ENCODE peak calls at places on chromosomes 3 and 15, in nine cellular contexts. X is CD8-positive, alpha-beta memory T cell; B is stomach; O is tibial nerve; G is MM.1S; H is astrocyte; R is A673; J is GM23248; U is aorta. M is an unnamed sample.

GRCh38 chr3:11120091-11120845 is 34.0 kb upstream of the HRH1 start:
- DNase-seq in X (no peak), B (no peak), O (no peak), G (no peak), H (peak), R (no peak), J (no peak), U (peak), M (no peak)

GRCh38 chr3:12959838-12960378 is 113.3 kb downstream of the IQSEC1 start:
- DNase-seq in X (no peak), B (no peak), O (no peak), G (no peak), H (no peak), R (no peak), J (no peak), U (no peak), M (no peak)

GRCh38 chr3:133930341-133930933 is 34.8 kb upstream of the RAB6B start:
- DNase-seq in X (no peak), B (no peak), O (no peak), G (peak), H (peak), R (peak), J (peak), U (no peak), M (peak)

GRCh38 chr3:33355611-33356010 is 78.4 kb downstream of the FBXL2 start:
- DNase-seq in X (no peak), B (no peak), O (no peak), G (no peak), H (peak), R (peak), J (peak), U (no peak), M (peak)

GRCh38 chr3:25508901-25509300 is 80.8 kb downstream of the RARB start:
- DNase-seq in X (no peak), B (no peak), O (no peak), G (no peak), H (peak), R (peak), J (peak), U (no peak), M (peak)

GRCh38 chr15:75723847-75724660 is 11.4 kb upstream of the CSPG4 start:
- DNase-seq in X (peak), B (peak), O (peak), G (peak), H (peak), R (peak), J (peak), U (peak), M (peak)

GRCh38 chr3:65597952-65598413 is 440.7 kb downstream of the MAGI1 start:
- DNase-seq in X (no peak), B (no peak), O (no peak), G (no peak), H (no peak), R (no peak), J (peak), U (no peak), M (no peak)

GRCh38 chr3:102081587-102082289 is 232.4 kb downstream of the NFKBIZ start:
- DNase-seq in X (no peak), B (no peak), O (no peak), G (no peak), H (no peak), R (peak), J (no peak), U (no peak), M (no peak)

GRCh38 chr15:90037961-90038633 is 37.0 kb downstream of the ZNF710 start:
- DNase-seq in X (peak), B (no peak), O (no peak), G (peak), H (peak), R (no peak), J (peak), U (no peak), M (peak)

GRCh38 chr15:76517910-76518309 is 181.3 kb downstream of the ISL2 start:
- DNase-seq in X (no peak), B (no peak), O (no peak), G (no peak), H (no peak), R (peak), J (no peak), U (no peak), M (no peak)

GRCh38 chr3:19717736-19718135 is 216.3 kb downstream of the EFHB start:
- DNase-seq in X (no peak), B (no peak), O (no peak), G (no peak), H (no peak), R (no peak), J (no peak), U (no peak), M (no peak)

GRCh38 chr3:155352900-155353490 is 59.5 kb upstream of the STRIT1 start:
- DNase-seq in X (no peak), B (no peak), O (no peak), G (peak), H (peak), R (peak), J (peak), U (no peak), M (no peak)

GRCh38 chr3:107117922-107118576 is 259.2 kb upstream of the CCDC54 start:
- DNase-seq in X (no peak), B (no peak), O (peak), G (peak), H (peak), R (peak), J (peak), U (no peak), M (peak)

GRCh38 chr15:81749667-81750360 is 296.0 kb downstream of the MEX3B start:
- DNase-seq in X (no peak), B (no peak), O (no peak), G (no peak), H (no peak), R (no peak), J (no peak), U (no peak), M (no peak)

GRCh38 chr15:81754078-81754477 is 291.7 kb downstream of the MEX3B start:
- DNase-seq in X (no peak), B (no peak), O (no peak), G (no peak), H (no peak), R (no peak), J (no peak), U (no peak), M (no peak)

GRCh38 chr15:81751321-81751720 is 294.5 kb downstream of the MEX3B start:
- DNase-seq in X (no peak), B (no peak), O (no peak), G (no peak), H (no peak), R (no peak), J (no peak), U (no peak), M (no peak)

GRCh38 chr15:81752149-81752942 is 293.5 kb downstream of the MEX3B start:
- DNase-seq in X (no peak), B (peak), O (peak), G (peak), H (no peak), R (peak), J (peak), U (peak), M (peak)

DNA sequence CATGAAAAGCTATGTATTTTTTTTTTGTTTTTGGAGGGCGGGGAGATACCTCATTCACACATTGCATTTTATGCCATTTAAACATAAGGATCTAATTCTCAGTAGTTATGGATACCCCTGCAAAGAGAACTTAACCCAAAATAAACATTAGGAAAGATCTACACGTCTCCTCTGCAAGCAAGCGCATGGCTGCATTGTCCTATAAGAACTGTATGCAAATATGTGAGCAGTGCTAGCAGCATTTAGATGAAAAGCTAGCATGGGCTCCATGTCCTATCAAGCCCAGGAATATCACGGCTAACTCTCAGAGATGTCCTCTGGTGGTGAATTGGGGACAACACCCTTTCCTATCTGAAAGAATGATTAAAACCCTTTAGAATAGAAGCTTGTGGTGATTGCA is 292.8 kb downstream of the MEX3B start:
- DNase-seq in X (no peak), B (no peak), O (no peak), G (no peak), H (no peak), R (peak), J (no peak), U (no peak), M (no peak)
- H3K27ac ChIP-seq in X (no peak), B (no peak), O (no peak), G (no peak), H (no peak), R (no peak), J (no peak), U (no peak), M (no peak)

GRCh38 chr3:131591394-131591990 is 88.7 kb upstream of the MRPL3 start:
- DNase-seq in X (no peak), B (no peak), O (no peak), G (no peak), H (peak), R (peak), J (peak), U (no peak), M (peak)
- H3K27ac ChIP-seq in X (no peak), B (no peak), O (no peak), G (no peak), H (no peak), R (no peak), J (no peak), U (no peak), M (no peak)

GRCh38 chr3:185912929-185913901 is 24.6 kb downstream of the TRA2B start:
- DNase-seq in X (no peak), B (no peak), O (no peak), G (no peak), H (no peak), R (no peak), J (no peak), U (no peak), M (no peak)
- H3K27ac ChIP-seq in X (no peak), B (no peak), O (no peak), G (no peak), H (no peak), R (no peak), J (no peak), U (no peak), M (no peak)

DNA sequence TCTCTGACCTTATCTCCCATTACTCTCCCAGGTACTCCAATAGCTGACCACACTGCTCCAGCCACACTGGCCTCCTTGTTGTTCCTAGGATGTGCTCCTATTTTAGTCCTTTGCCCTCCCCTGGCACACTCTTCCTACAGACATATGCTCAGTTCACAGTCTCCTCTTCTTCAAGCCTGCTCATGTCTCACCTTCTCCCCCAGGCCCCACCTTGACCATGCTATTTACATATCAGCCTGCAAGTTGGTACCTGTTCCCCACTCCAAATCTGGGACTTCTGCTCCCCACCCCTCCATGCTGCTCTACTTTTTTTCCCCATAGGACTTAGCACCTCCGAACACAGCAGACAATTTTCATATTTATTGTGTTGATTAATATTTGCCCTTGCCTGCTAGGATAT is 84.9 kb upstream of the BCL6 start:
- DNase-seq in X (no peak), B (no peak), O (no peak), G (no peak), H (no peak), R (no peak), J (no peak), U (no peak), M (no peak)
- H3K27ac ChIP-seq in X (no peak), B (no peak), O (no peak), G (no peak), H (no peak), R (no peak), J (no peak), U (no peak), M (no peak)

GRCh38 chr3:126357299-126358037 is at the start of gene KLF15:
- DNase-seq in X (peak), B (peak), O (peak), G (peak), H (peak), R (peak), J (peak), U (peak), M (peak)

GRCh38 chr3:126358816-126359181 is 1.6 kb upstream of the KLF15 start:
- DNase-seq in X (no peak), B (no peak), O (no peak), G (no peak), H (no peak), R (no peak), J (no peak), U (peak), M (no peak)

GRCh38 chr3:126360046-126360713 is 3.0 kb upstream of the KLF15 start:
- DNase-seq in X (peak), B (no peak), O (no peak), G (peak), H (no peak), R (no peak), J (no peak), U (peak), M (no peak)

GRCh38 chr3:126356373-126357298 is 572 bp downstream of the KLF15 start:
- DNase-seq in X (peak), B (no peak), O (no peak), G (no peak), H (no peak), R (no peak), J (peak), U (peak), M (no peak)

DNA sequence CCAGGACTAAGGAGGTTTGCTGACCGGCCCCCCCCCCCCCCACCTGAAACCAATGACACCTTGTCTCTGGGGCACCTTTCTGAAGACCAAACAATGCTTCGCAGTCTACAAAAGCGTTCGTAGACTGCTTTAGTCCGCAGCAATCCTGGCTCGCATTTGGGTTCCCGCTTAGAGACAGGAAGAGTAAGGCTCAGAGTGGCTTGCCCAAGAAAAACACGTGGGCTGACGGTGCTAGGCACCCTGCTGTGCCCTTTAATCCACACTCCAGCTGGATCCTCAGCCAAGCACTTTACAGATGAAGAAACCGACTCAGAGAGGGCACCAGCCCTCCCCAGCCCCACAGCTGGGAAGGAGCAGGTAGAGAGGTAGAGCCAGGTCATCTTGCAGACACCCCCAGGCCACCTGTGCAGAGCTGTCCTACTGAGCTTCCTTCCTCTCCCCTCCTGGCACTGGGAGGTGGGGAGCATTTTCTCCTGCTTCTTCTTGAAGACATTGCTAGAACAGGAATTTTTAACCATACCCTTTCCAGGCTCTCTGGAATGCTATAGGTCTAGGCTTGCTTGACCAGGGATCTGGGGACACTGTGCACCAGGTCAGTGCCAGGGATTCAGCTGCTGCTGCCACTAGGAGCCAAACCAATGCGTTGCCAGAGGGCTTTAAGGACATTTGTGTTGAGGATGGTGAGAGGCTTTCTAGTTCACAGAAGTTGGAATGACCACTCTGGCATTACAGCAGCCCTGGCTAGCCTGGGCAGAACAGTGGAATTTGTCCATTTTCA is 1.0 kb upstream of the KLF15 start:
- DNase-seq in X (peak), B (no peak), O (no peak), G (no peak), H (no peak), R (peak), J (peak), U (peak), M (no peak)
- H3K27ac ChIP-seq in X (no peak), B (peak), O (peak), G (peak), H (no peak), R (peak), J (no peak), U (no peak), M (no peak)

DNA sequence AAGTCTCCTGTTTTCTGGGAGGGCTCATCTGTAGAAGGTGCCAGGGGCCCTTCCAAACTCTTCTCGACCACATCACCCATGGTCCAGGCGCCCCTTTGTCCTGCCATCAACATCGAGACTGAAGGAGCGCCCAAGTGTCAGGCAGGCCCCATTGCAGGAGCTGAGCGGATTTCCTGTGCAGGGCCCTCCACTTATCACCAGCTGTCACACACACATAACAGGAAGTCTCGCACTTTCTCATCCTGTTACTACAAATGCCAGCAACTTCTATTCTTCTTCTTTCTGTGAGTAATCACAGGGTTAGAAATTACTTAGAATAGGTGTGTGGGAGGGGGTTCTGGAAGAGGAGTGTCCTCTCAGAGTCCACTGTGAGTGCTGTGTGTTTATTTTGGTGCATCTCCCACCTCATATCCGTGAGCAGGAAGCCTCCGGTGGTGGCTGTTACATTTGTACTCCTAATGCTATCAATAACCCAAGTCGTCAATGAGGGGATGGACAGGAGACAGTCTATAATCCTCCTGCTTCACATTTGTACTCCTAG is at the start of gene KLHL6:
- DNase-seq in X (peak), B (peak), O (peak), G (peak), H (no peak), R (no peak), J (no peak), U (no peak), M (no peak)
- H3K27ac ChIP-seq in X (peak), B (no peak), O (peak), G (peak), H (no peak), R (no peak), J (no peak), U (no peak), M (no peak)

DNA sequence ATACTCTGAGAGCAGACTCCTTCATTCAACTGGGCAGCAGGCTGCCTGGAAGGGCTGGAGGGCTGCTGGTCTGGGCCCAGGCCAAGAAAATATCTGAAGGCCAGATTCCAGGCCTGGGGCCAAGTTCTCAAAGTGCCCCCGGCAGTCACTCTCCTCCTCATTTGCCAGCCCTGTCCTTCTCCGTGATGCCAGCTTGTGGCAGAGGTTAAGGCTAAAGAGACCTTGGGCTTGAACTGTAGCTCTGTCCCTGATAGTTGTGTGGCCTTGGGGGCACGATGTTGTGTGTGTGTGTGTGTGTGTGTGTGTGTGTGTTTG is 39.0 kb downstream of the FAM3D start:
- DNase-seq in X (no peak), B (peak), O (no peak), G (no peak), H (peak), R (no peak), J (no peak), U (no peak), M (no peak)
- H3K27ac ChIP-seq in X (no peak), B (no peak), O (peak), G (no peak), H (no peak), R (no peak), J (no peak), U (no peak), M (no peak)

DNA sequence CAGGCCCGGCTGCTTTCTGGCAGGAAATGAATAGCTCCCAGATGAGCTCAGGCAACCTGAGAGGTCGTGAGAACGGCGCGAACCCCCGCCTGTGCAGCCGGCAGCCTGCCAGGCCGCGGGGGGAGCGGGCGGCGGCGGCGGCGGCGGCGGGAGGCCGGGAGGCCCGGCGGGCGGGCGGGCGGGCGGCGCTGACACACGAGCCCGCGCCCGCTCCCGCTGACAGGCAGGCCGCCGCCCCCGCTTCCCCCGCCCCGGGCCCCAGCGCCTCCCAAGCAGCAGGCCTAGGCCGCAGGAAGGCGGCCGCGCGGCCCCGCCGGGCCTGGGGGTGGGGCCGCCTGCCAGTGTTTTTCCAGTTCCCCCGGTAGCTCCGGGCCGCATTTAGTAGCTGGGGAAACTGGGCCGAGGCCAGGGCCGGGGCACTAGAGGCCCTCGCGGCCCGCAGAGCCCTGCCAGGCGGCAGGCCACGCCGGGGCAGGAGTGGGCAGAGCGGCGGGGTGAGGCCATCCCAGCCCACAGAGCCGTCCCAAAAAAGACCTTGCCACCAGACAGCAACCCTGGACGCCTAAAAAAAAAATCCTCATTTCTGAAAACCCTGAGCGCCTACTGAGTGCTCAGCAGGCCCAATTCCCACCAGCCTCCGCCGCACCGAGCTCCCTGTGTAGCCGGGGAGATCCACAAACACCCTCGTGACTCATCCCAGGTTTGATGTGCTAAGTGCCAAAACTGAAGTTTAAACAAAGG is 5.6 kb downstream of the HES1 start:
- DNase-seq in X (peak), B (peak), O (peak), G (peak), H (peak), R (peak), J (peak), U (peak), M (peak)
- H3K27ac ChIP-seq in X (peak), B (peak), O (peak), G (peak), H (peak), R (peak), J (peak), U (peak), M (peak)